ENCODE peak calls at places on chromosomes 4 and X, in eight cellular contexts. O is astrocyte of the spinal cord, Q is pancreas, D is brain microvascular endothelial cell, F is cardiac fibroblast, S is OCI-LY7, Z is heart right ventricle, K is hepatocyte. L is an unnamed sample.

GRCh38 chrX:17788439-17788838 is 51.1 kb downstream of the SCML1 start:
- DNase-seq in O (peak; percentile 32), Q (no peak), D (peak; percentile 1), F (peak; percentile 43), S (peak; percentile 14), Z (peak; percentile 19), K (peak; percentile 40), L (peak; percentile 1)

GRCh38 chr4:176718881-176719280 is 73.8 kb downstream of the VEGFC start:
- DNase-seq in O (no peak), Q (no peak), D (no peak), F (no peak), S (no peak), Z (no peak), K (no peak), L (no peak)

GRCh38 chr4:140222175-140222574 is 68.2 kb upstream of the MAML3 start:
- DNase-seq in O (peak; percentile 44), Q (no peak), D (peak; percentile 65), F (peak; percentile 75), S (no peak), Z (no peak), K (no peak), L (no peak)

GRCh38 chr4:136863756-136864155 is 668.5 kb downstream of the PCDH18 start:
- DNase-seq in O (peak; percentile 26), Q (no peak), D (no peak), F (peak; percentile 10), S (no peak), Z (no peak), K (no peak), L (no peak)

GRCh38 chr4:98653006-98653405 is 5.4 kb downstream of the TSPAN5 start:
- DNase-seq in O (peak; percentile 32), Q (no peak), D (peak; percentile 75), F (peak; percentile 83), S (no peak), Z (no peak), K (no peak), L (peak; percentile 41)

GRCh38 chr4:168028568-168028967 is 63.8 kb upstream of the ANXA10 start:
- DNase-seq in O (no peak), Q (no peak), D (no peak), F (peak; percentile 45), S (no peak), Z (no peak), K (peak; percentile 15), L (no peak)

GRCh38 chrX:55135171-55135570 is 46.4 kb downstream of the PAGE2 start:
- DNase-seq in O (peak; percentile 35), Q (peak; percentile 16), D (peak; percentile 12), F (peak; percentile 49), S (peak; percentile 23), Z (peak; percentile 11), K (peak; percentile 54), L (no peak)

GRCh38 chrX:112638691-112639090 is 41.0 kb downstream of the LHFPL1 start:
- DNase-seq in O (no peak), Q (no peak), D (no peak), F (no peak), S (no peak), Z (no peak), K (no peak), L (no peak)

GRCh38 chrX:37349131-37350033 is at the start of gene PRRG1:
- DNase-seq in O (peak; percentile 86), Q (peak; percentile 77), D (peak; percentile 67), F (peak; percentile 82), S (no peak), Z (peak; percentile 81), K (peak; percentile 96), L (peak; percentile 50)

GRCh38 chr4:75494563-75494962 is 19.6 kb downstream of the RCHY1 start:
- DNase-seq in O (peak; percentile 54), Q (no peak), D (peak; percentile 28), F (peak; percentile 79), S (no peak), Z (no peak), K (no peak), L (peak; percentile 30)

GRCh38 chrX:71636438-71637252 is 18.3 kb upstream of the CXCR3 start:
- DNase-seq in O (no peak), Q (no peak), D (no peak), F (peak; percentile 4), S (peak; percentile 64), Z (no peak), K (no peak), L (no peak)

GRCh38 chr4:174828845-174829701 is at the start of gene GLRA3:
- DNase-seq in O (peak; percentile 70), Q (peak; percentile 59), D (peak; percentile 54), F (peak; percentile 23), S (peak; percentile 97), Z (peak; percentile 11), K (peak; percentile 84), L (peak; percentile 8)

GRCh38 chrX:119502727-119503483 is 34.7 kb downstream of the SLC25A5 start:
- DNase-seq in O (peak; percentile 60), Q (peak; percentile 57), D (peak; percentile 27), F (peak; percentile 60), S (no peak), Z (no peak), K (peak; percentile 30), L (peak; percentile 31)

GRCh38 chr4:47577779-47578553 is 92.9 kb downstream of the ATP10D start:
- DNase-seq in O (peak; percentile 88), Q (no peak), D (peak; percentile 85), F (peak; percentile 93), S (no peak), Z (no peak), K (no peak), L (peak; percentile 76)

GRCh38 chr4:78150465-78150864 is 93.3 kb downstream of the FRAS1 start:
- DNase-seq in O (no peak), Q (no peak), D (no peak), F (no peak), S (no peak), Z (no peak), K (no peak), L (no peak)

GRCh38 chr4:1784395-1784788 is 8.7 kb upstream of the FGFR3 start:
- DNase-seq in O (no peak), Q (no peak), D (no peak), F (no peak), S (no peak), Z (no peak), K (no peak), L (no peak)

GRCh38 chrX:106933538-106933961 is 13.3 kb downstream of the CLDN2 start:
- DNase-seq in O (no peak), Q (peak; percentile 57), D (peak; percentile 29), F (no peak), S (no peak), Z (no peak), K (peak; percentile 59), L (no peak)

GRCh38 chr4:105135746-105136145 is 10.9 kb upstream of the TET2 start:
- DNase-seq in O (no peak), Q (no peak), D (no peak), F (no peak), S (no peak), Z (no peak), K (no peak), L (no peak)

GRCh38 chrX:71627588-71628404 is 9.5 kb upstream of the CXCR3 start:
- DNase-seq in O (no peak), Q (no peak), D (no peak), F (no peak), S (no peak), Z (no peak), K (no peak), L (no peak)

GRCh38 chr4:146124023-146124680 is 51.4 kb upstream of the LSM6 start:
- DNase-seq in O (no peak), Q (no peak), D (no peak), F (no peak), S (no peak), Z (no peak), K (no peak), L (no peak)
- H3K4me3 ChIP-seq in O (no peak overlapping the region), Q (no peak overlapping the region), D (no peak overlapping the region), F (no peak overlapping the region), S (no peak overlapping the region), Z (no peak overlapping the region), K (no peak overlapping the region), L (no peak overlapping the region)

GRCh38 chrX:526295-527224 is 104.0 kb upstream of the SHOX start:
- DNase-seq in O (no peak), Q (no peak), D (no peak), F (no peak), S (no peak), Z (no peak), K (peak; percentile 21), L (no peak)

GRCh38 chrX:534804-535203 is 95.8 kb upstream of the SHOX start:
- DNase-seq in O (no peak), Q (no peak), D (no peak), F (no peak), S (no peak), Z (no peak), K (no peak), L (no peak)

GRCh38 chrX:531611-531936 is 99.0 kb upstream of the SHOX start:
- DNase-seq in O (no peak), Q (no peak), D (no peak), F (no peak), S (no peak), Z (no peak), K (no peak), L (no peak)

GRCh38 chrX:536616-537015 is 94.0 kb upstream of the SHOX start:
- DNase-seq in O (no peak), Q (no peak), D (no peak), F (no peak), S (no peak), Z (no peak), K (no peak), L (no peak)

GRCh38 chrX:530726-531610 is 99.6 kb upstream of the SHOX start:
- DNase-seq in O (no peak), Q (no peak), D (no peak), F (no peak), S (no peak), Z (no peak), K (no peak), L (no peak)
- H3K4me3 ChIP-seq in O (no peak overlapping the region), Q (no peak overlapping the region), D (no peak overlapping the region), F (no peak overlapping the region), S (no peak overlapping the region), Z (no peak overlapping the region), K (no peak overlapping the region), L (no peak overlapping the region)

GRCh38 chrX:136650811-136651210 is 2.9 kb downstream of the CD40LG start:
- DNase-seq in O (no peak), Q (no peak), D (no peak), F (no peak), S (no peak), Z (no peak), K (no peak), L (no peak)
- H3K4me3 ChIP-seq in O (no peak overlapping the region), Q (no peak overlapping the region), D (no peak overlapping the region), F (no peak overlapping the region), S (no peak overlapping the region), Z (no peak overlapping the region), K (no peak overlapping the region), L (no peak overlapping the region)

GRCh38 chr4:55608591-55608990 is 16.5 kb upstream of the PDCL2 start:
- DNase-seq in O (no peak), Q (no peak), D (no peak), F (peak; percentile 13), S (no peak), Z (no peak), K (no peak), L (no peak)
- H3K4me3 ChIP-seq in O (no peak overlapping the region), Q (no peak overlapping the region), D (no peak overlapping the region), F (no peak overlapping the region), S (no peak overlapping the region), Z (no peak overlapping the region), K (no peak overlapping the region), L (no peak overlapping the region)